ENCODE peak calls at places on chromosomes 5 and 9, in nine cellular contexts. E is HL-60, S is vagina, L is suprapubic skin, Z is breast epithelium, R is prostate gland, D is spleen, J is stomach, M is HCT116. H is an unnamed sample.

GRCh38 chr9:85575868-85576267 is 165.9 kb downstream of the AGTPBP1 start:
- DNase-seq in E (no peak), S (no peak), L (no peak), Z (no peak), R (no peak), D (no peak), J (no peak), M (no peak), H (no peak)

GRCh38 chr5:176810084-176810597 is at the start of gene UNC5A:
- DNase-seq in E (peak; percentile 20), S (no peak), L (no peak), Z (no peak), R (no peak), D (no peak), J (no peak), M (peak; percentile 63), H (no peak)

GRCh38 chr5:68710514-68710913 is 383.3 kb upstream of the SLC30A5 start:
- DNase-seq in E (no peak), S (no peak), L (no peak), Z (no peak), R (no peak), D (no peak), J (no peak), M (no peak), H (no peak)

GRCh38 chr9:73810585-73811215 is 659.0 kb downstream of the ANXA1 start:
- DNase-seq in E (no peak), S (no peak), L (no peak), Z (no peak), R (no peak), D (no peak), J (no peak), M (no peak), H (no peak)

GRCh38 chr9:133853331-133853730 is 115.2 kb upstream of the SARDH start:
- DNase-seq in E (no peak), S (no peak), L (no peak), Z (no peak), R (no peak), D (no peak), J (no peak), M (no peak), H (no peak)

GRCh38 chr5:94618029-94618492 is 343 bp downstream of the KIAA0825 start:
- DNase-seq in E (no peak), S (no peak), L (peak; percentile 80), Z (peak; percentile 20), R (peak; percentile 51), D (no peak), J (peak; percentile 74), M (peak; percentile 36), H (no peak)

GRCh38 chr5:76716456-76717157 is 681 bp downstream of the F2R start:
- DNase-seq in E (no peak), S (no peak), L (no peak), Z (no peak), R (no peak), D (peak; percentile 80), J (no peak), M (no peak), H (no peak)

GRCh38 chr5:14250094-14250777 is 107.1 kb downstream of the TRIO start:
- DNase-seq in E (no peak), S (no peak), L (no peak), Z (peak; percentile 77), R (peak; percentile 55), D (no peak), J (no peak), M (no peak), H (no peak)

DNA sequence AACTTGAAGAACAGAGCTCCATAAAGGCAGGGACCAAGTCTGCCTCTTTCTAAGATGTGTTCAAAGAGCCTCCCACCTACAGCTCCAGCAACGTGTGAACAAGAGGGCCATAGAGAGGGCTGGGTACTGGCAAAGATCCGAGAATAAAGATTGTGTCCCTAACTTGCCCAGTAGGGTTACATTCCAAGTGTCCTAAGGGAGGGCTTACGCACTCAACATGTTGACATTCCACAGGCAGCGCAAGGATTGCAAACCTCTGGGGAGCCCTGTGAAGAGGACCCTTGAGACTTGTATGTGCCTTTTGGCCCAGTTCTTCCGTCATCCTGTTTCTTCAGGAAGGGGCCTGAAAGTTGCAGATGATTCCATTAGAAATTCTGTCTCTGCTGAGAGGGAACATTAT is 48.2 kb upstream of the ENTREP1 start:
- DNase-seq in E (no peak), S (no peak), L (no peak), Z (no peak), R (no peak), D (no peak), J (no peak), M (no peak), H (no peak)
- H3K27ac ChIP-seq in E (no peak overlapping the region), S (no peak overlapping the region), L (no peak overlapping the region), Z (no peak overlapping the region), R (no peak overlapping the region), D (no peak overlapping the region), J (no peak overlapping the region), M (no peak overlapping the region), H (no peak overlapping the region)

DNA sequence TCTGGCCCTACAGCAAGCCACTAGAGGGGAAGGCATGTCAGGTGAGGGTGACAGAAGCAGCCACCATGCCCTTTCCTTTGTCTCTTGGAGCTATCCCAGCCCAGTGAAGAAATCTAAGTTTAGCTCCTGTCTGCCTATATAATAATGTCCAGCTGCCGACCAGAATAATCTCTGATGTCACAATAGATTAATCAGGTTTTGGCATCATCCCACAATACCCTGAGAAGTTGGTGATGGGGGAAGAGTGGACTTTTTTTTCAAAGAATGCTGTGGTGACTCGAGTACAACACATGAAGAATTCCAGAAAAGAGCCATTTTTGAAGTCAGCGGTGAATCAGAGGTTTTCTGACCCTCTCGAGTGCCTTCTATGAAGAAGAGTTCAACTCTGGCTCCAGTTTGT is 1.7 kb upstream of the TSLP start:
- DNase-seq in E (no peak), S (no peak), L (no peak), Z (no peak), R (no peak), D (no peak), J (no peak), M (no peak), H (no peak)
- TF ChIP-seq POLR2AphosphoS5 in E (no peak), S (no peak), L (no peak), Z (no peak), R (no peak), D (no peak), J (no peak), M (no peak), H (no peak)

GRCh38 chr9:18299449-18299848 is 174.5 kb upstream of the ADAMTSL1 start:
- DNase-seq in E (no peak), S (no peak), L (no peak), Z (no peak), R (no peak), D (no peak), J (no peak), M (no peak), H (no peak)

GRCh38 chr9:18294229-18294628 is 179.7 kb upstream of the ADAMTSL1 start:
- DNase-seq in E (no peak), S (no peak), L (no peak), Z (no peak), R (no peak), D (no peak), J (no peak), M (no peak), H (no peak)

GRCh38 chr9:18297532-18297872 is 176.5 kb upstream of the ADAMTSL1 start:
- DNase-seq in E (no peak), S (no peak), L (no peak), Z (no peak), R (no peak), D (no peak), J (no peak), M (no peak), H (no peak)

DNA sequence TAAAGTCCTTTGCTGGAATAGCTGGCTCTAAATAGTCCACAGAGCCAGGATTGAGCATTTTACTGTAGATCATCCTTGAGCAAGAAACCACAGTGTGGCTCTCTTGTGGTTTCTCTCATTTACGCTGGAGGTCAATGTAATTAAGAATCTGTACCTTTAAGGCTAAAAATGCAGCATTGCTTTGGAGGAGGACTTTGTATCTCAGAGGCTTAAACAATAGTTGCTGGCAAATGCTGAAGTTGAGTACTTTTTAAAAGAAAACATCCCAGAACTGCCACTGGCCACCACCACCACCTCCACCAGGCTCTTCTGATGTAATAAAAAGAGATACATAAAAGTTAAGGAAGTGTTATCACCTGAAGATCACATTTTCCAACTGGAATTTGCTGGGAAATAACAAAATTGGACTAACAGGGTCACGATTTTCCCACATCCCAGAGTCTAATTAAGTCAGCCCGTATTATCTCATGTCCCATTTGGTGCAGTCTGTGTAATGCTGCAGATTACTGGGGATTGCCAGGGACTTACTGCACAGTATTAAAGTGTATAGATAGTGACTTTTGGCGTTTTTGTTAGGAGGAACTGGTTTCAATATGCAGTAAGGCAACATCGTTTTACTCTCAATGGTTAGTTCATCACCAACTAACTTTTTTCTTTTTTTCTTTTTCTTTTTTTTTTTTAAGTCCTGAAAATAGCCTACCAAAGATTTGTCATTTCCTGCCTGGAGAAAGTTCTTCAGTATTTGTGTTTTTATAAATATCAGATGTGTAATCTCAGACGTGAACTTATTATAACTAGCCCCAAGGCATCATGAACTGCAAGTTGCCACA is 177.0 kb upstream of the ADAMTSL1 start:
- DNase-seq in E (no peak), S (no peak), L (no peak), Z (no peak), R (no peak), D (no peak), J (no peak), M (no peak), H (no peak)
- H3K27ac ChIP-seq in E (no peak overlapping the region), S (no peak overlapping the region), L (no peak overlapping the region), Z (no peak overlapping the region), R (no peak overlapping the region), D (no peak overlapping the region), J (no peak overlapping the region), M (no peak overlapping the region), H (no peak overlapping the region)

GRCh38 chr5:157464518-157465171 is 4.6 kb downstream of the NIPAL4 start:
- DNase-seq in E (peak; percentile 47), S (no peak), L (peak; percentile 82), Z (no peak), R (peak; percentile 63), D (no peak), J (peak; percentile 35), M (peak; percentile 76), H (no peak)
- TF ChIP-seq POLR2AphosphoS5 in E (no peak), S (peak; percentile 80), L (no peak), Z (no peak), R (peak; percentile 83), D (no peak), J (no peak), M (peak; percentile 42), H (no peak)

GRCh38 chr5:1778138-1779020 is 21.3 kb downstream of the MRPL36 start:
- DNase-seq in E (no peak), S (no peak), L (peak; percentile 57), Z (no peak), R (no peak), D (peak; percentile 54), J (no peak), M (no peak), H (no peak)
- H3K27ac ChIP-seq in E (no peak overlapping the region), S (no peak overlapping the region), L (no peak overlapping the region), Z (no peak overlapping the region), R (no peak overlapping the region), D (no peak overlapping the region), J (no peak overlapping the region), M (no peak overlapping the region), H (no peak overlapping the region)

GRCh38 chr5:59040007-59040803 is 457.3 kb downstream of the RAB3C start:
- DNase-seq in E (peak; percentile 59), S (no peak), L (no peak), Z (no peak), R (no peak), D (no peak), J (no peak), M (no peak), H (no peak)
- TF ChIP-seq POLR2AphosphoS5 in E (no peak), S (no peak), L (no peak), Z (no peak), R (no peak), D (no peak), J (peak; percentile 50), M (no peak), H (no peak)